ENCODE peak calls at places on chromosome 22, in nine cellular contexts. M is retinal pigment epithelial cell; Z is Peyer's patch; L is BJ; E is Caco-2; V is astrocyte of the spinal cord; X is omental fat pad; N is heart right ventricle; J is CD8-positive, alpha-beta T cell. O is an unnamed sample.

GRCh38 chr22:21068681-21069276 is 23.0 kb downstream of the LRRC74B start:
- DNase-seq in N (no peak), X (no peak), M (no peak), L (no peak), E (no peak), J (no peak), Z (no peak), V (no peak), O (no peak)

GRCh38 chr22:20779813-20780148 is 5.9 kb downstream of the SERPIND1 start:
- DNase-seq in V (peak), Z (no peak), X (no peak), L (no peak), J (no peak), E (no peak), M (peak), N (no peak), O (peak)

GRCh38 chr22:23182289-23183106 is 2.2 kb downstream of the BCR start:
- DNase-seq in V (no peak), M (no peak), E (no peak), N (no peak), J (no peak), X (no peak), Z (no peak), L (no peak), O (no peak)

GRCh38 chr22:49368976-49369725 is 458.5 kb downstream of the BRD1 start:
- DNase-seq in J (no peak), Z (peak), L (no peak), V (no peak), N (no peak), E (peak), M (no peak), X (no peak), O (no peak)

GRCh38 chr22:32805586-32805881 is 4.0 kb downstream of the TIMP3 start:
- DNase-seq in M (no peak), V (no peak), E (no peak), J (no peak), L (no peak), N (no peak), Z (no peak), X (no peak), O (no peak)

GRCh38 chr22:42438293-42438650 is 6.1 kb upstream of the NFAM1 start:
- DNase-seq in J (no peak), N (no peak), L (no peak), M (no peak), Z (no peak), X (no peak), V (no peak), E (no peak), O (no peak)

GRCh38 chr22:25475554-25476022 is 88.9 kb upstream of the GRK3 start:
- DNase-seq in N (peak), J (no peak), V (peak), M (peak), E (no peak), L (no peak), Z (no peak), X (no peak), O (peak)

GRCh38 chr22:23104109-23104971 is 34.0 kb downstream of the GNAZ start:
- DNase-seq in M (peak), Z (no peak), V (no peak), E (no peak), X (no peak), L (no peak), N (no peak), J (no peak), O (no peak)

GRCh38 chr22:49215840-49216239 is 611.8 kb downstream of the BRD1 start:
- DNase-seq in E (no peak), Z (peak), L (no peak), X (no peak), N (no peak), M (no peak), J (no peak), V (no peak), O (no peak)

GRCh38 chr22:29039148-29039547 is 22.5 kb downstream of the C22orf31 start:
- DNase-seq in V (no peak), L (no peak), M (no peak), X (no peak), N (no peak), E (peak), J (no peak), Z (no peak), O (no peak)

GRCh38 chr22:29886601-29887000 is 3.6 kb downstream of the MTMR3 start:
- DNase-seq in J (no peak), V (no peak), L (no peak), E (no peak), X (no peak), M (no peak), Z (no peak), N (no peak), O (no peak)

GRCh38 chr22:24095816-24096215 is 84.7 kb downstream of the CABIN1 start:
- DNase-seq in M (no peak), X (no peak), J (no peak), L (no peak), V (no peak), E (no peak), N (no peak), Z (no peak), O (no peak)

GRCh38 chr22:39470462-39471335 is 13.9 kb downstream of the MGAT3 start:
- DNase-seq in N (no peak), X (no peak), J (no peak), V (no peak), Z (no peak), M (no peak), E (peak), L (no peak), O (no peak)

GRCh38 chr22:39290724-39291161 is 28.7 kb downstream of the RPL3 start:
- DNase-seq in M (no peak), X (peak), Z (no peak), E (no peak), V (peak), L (no peak), J (no peak), N (peak), O (peak)

DNA sequence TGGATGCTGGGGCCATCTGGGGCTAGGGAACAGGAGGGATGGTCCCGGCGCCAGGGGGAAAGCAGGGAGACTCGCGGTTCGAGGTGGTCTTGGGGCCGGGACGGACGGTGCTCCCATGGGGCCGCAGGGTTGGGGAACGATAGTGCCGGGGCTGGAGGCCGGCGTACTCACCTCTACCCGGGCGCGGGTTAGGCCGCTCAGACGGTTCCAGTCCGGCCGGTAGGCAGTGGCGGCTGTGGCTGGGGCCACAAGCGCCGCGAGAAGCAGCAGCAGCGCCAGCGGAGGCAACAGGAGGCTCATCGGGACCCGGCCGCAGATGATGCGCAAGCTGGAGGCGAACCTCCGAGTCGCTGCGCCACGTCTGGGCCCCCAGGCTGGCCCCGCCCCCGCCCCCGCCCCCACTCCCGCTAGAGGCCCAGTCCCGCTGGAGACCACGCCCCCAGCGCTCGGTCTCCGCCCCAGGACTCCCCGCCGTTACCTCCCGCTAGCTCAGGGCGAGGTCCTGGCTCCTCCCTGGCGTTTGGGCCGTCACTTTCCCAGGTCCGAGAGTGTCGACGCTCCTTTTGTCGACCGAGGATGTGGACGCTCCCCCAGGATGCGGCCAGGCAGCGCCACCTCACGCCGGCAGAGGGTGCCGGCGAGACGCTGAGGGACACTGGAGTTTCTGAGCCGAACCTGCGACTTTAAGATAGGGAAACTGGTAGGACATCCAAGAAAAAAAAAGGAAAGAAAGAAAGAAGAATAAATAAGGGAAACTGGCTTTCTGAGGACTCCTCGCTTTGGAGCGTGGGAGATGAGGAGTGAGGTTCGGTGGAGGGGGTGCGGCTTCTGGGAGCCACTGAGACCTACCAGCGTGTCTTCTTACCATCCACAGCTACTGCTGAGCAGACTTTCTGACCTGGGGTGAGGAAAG is at the start of gene SELENOM:
- DNase-seq in M (peak), J (peak), L (peak), X (peak), E (peak), N (peak), Z (peak), V (peak), O (peak)
- TF ChIP-seq CTCF in M (peak), J (peak), L (peak), X (peak), E (peak), N (peak), Z (peak), V (peak), O (peak)

DNA sequence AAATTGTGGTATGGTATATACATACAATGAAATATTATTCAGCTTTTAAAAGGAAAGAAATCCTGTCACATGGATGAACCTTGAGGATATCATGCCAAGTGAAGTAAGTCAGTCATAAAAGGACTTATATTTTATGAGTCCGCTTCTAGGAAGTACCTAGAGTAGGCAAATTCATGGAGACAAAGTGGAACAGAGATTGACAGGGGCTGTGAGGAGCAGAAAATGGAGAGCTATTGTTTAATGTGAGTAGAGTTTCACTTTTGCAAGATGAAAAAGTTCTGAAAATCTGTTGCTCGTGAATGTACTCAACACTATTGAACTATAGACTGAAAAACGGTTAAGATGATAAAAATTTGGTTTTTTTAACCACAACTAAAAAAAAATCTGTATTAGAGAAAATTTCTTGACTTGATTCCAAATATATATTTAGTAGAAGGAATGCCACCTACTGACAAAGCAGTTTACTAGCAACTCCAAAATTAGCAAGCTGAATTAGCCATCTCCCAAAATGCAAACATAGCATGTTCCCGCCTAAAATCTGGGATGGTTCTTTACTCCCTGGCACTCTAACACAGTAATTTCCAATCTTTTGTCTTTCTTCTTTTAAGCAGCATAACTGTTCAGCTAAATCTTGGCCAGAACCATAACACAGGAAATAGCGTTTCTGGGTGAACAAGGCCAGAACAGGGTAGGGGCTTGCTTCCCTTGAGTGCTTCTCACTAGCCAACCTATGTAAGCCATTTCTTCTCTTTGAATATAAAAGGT is 1.5 kb downstream of the UFD1 start:
- DNase-seq in Z (no peak), E (no peak), M (no peak), V (peak), N (no peak), J (no peak), X (no peak), L (no peak), O (peak)
- TF ChIP-seq CTCF in Z (no peak), E (no peak), M (peak), V (peak), N (no peak), J (no peak), X (no peak), L (peak), O (peak)

GRCh38 chr22:37623075-37624016 is 14.7 kb downstream of the GGA1 start:
- DNase-seq in V (peak), J (peak), X (no peak), Z (peak), N (peak), L (no peak), E (peak), M (no peak), O (peak)

GRCh38 chr22:37624876-37625275 is 14.6 kb upstream of the SH3BP1 start:
- DNase-seq in E (no peak), M (no peak), X (no peak), N (no peak), Z (no peak), V (no peak), J (no peak), L (no peak), O (no peak)

GRCh38 chr22:37626144-37626543 is 13.3 kb upstream of the SH3BP1 start:
- DNase-seq in Z (no peak), L (no peak), J (no peak), X (no peak), M (no peak), V (no peak), E (no peak), N (peak), O (peak)

GRCh38 chr22:37625737-37626136 is 13.7 kb upstream of the SH3BP1 start:
- DNase-seq in E (no peak), Z (no peak), X (no peak), M (no peak), L (no peak), V (no peak), J (no peak), N (no peak), O (no peak)

DNA sequence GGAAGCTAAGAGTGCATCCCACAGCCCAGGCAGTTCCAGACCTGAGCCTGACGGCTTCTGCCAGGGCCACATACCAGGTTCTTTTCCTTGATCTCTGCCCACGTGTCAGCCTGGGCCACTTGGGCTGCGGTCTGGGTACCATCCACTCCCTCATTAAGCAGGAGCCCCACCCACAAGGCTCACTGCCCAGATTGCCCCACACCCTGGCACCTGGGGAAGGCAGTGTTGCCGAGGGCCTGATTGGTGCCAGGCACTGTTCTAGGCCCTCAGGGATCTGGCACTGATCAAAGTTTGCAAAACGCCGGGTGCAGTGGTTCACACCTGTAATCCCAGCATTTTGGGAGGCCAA is 15.4 kb downstream of the GGA1 start:
- DNase-seq in L (no peak), N (no peak), J (no peak), Z (no peak), X (no peak), M (no peak), V (no peak), E (no peak), O (no peak)
- TF ChIP-seq CTCF in L (no peak), N (no peak), J (no peak), Z (no peak), X (no peak), M (no peak), V (no peak), E (no peak), O (no peak)

GRCh38 chr22:50641696-50642607 is 14.0 kb upstream of the ARSA start:
- DNase-seq in M (no peak), J (no peak), Z (no peak), X (no peak), L (no peak), V (peak), E (no peak), N (peak), O (peak)
- TF ChIP-seq CTCF in M (peak), J (no peak), Z (peak), X (no peak), L (peak), V (peak), E (no peak), N (peak), O (peak)

DNA sequence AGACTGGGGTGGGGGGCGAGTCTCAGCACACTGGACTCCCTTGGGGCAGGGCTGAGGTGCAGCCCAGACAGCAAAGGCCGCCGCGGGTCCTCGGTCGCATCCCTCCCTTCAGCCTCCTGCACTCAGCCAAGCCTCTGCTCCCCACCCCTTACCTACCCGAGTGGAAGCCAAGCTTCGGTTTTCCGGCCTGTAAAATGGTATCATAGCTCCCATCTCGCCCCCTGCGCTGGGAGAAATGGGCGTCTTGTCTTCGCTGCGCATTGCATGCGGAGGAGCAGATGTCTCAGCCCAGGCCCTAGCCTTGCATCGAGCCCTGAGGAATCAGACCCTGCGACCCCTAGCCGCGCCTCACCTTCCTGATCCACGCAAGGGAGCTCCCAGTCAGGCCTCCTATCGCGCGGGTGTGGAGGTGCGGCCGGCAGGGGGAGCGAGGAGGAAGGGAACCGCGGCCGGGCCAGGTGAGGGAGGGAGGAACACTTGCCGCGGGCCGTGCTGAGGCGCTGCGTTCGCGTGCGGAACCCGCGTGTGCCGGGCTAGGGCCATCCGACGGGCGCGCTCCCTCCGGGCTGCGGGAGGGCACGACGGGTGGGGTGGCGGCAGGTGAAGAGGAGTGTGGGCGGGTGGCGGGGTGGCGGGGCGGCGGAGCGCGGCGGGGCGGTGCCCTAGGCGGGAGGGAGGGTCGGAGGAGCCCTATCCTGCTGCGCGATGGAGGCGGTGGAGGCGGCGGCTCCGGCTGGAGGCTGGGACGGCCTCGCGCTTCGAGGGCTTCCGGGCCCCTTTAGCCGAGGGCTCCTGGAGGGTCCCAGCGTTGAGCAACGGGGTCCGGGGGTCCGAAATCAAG is 4.1 kb upstream of the TBX1 start:
- DNase-seq in N (no peak), J (peak), L (no peak), E (peak), X (no peak), Z (peak), V (no peak), M (no peak), O (no peak)
- TF ChIP-seq CTCF in N (peak), J (peak), L (peak), E (peak), X (no peak), Z (peak), V (peak), M (peak), O (peak)

GRCh38 chr22:34334893-34335292 is 414.6 kb upstream of the LARGE1 start:
- DNase-seq in E (no peak), V (no peak), X (no peak), N (no peak), M (no peak), J (no peak), Z (no peak), L (no peak), O (no peak)

GRCh38 chr22:34330432-34330831 is 410.2 kb upstream of the LARGE1 start:
- DNase-seq in L (no peak), N (no peak), Z (no peak), E (no peak), J (no peak), V (no peak), X (no peak), M (no peak), O (no peak)

GRCh38 chr22:34333285-34333684 is 413.0 kb upstream of the LARGE1 start:
- DNase-seq in L (no peak), M (no peak), J (no peak), Z (no peak), E (no peak), N (no peak), V (no peak), X (no peak), O (no peak)
- TF ChIP-seq CTCF in L (no peak), M (no peak), J (no peak), Z (no peak), E (no peak), N (peak), V (no peak), X (no peak), O (no peak)

GRCh38 chr22:44669725-44670027 is 32.3 kb upstream of the PRR5 start:
- DNase-seq in V (no peak), E (no peak), J (no peak), L (no peak), N (no peak), Z (no peak), X (no peak), M (no peak), O (peak)
- TF ChIP-seq CTCF in V (peak), E (peak), J (peak), L (peak), N (peak), Z (no peak), X (no peak), M (peak), O (peak)

GRCh38 chr22:47192106-47192650 is 429.7 kb downstream of the TBC1D22A start:
- DNase-seq in Z (no peak), V (no peak), L (no peak), M (no peak), J (no peak), N (peak), X (peak), E (no peak), O (no peak)
- TF ChIP-seq CTCF in Z (no peak), V (no peak), L (no peak), M (no peak), J (no peak), N (no peak), X (no peak), E (no peak), O (no peak)

DNA sequence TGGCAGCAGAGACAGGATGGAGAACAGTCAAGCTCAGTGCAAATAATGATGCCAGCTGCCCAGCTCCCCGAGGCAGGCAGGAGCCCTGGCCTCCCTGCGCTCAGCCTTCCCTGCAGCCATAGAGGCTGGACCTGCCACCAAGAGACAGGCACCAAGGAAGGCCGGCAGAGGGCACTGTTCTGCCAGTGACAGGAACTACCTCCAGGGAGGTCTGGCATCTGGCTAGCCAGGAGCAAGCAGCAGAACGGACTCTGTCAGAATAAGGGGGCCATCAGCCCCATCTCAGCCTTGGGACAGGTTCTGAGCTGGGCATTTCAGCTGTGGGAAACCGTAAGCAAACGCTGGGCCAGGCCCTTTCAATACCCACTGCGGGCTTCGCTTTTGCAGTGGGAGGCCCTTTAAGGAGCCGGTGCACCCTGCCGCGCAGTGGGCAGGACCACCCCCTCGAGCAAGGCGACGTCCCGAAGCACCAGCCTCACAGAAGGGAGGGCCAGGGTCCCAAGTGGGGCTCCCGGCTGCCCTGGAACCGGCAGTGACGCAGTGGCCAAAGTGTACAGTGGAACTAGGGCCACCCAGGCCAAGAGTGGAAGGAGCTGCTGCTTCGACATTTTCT is 18.2 kb downstream of the IFT27 start:
- DNase-seq in L (no peak), E (peak), M (no peak), V (peak), N (peak), Z (peak), X (peak), J (peak), O (peak)
- TF ChIP-seq CTCF in L (peak), E (peak), M (peak), V (peak), N (peak), Z (peak), X (peak), J (peak), O (peak)

GRCh38 chr22:36351921-36352774 is 35.6 kb downstream of the MYH9 start:
- DNase-seq in Z (no peak), L (no peak), X (no peak), N (no peak), J (no peak), V (no peak), M (no peak), E (peak), O (no peak)

GRCh38 chr22:36350751-36351594 is 36.8 kb downstream of the MYH9 start:
- DNase-seq in V (peak), N (no peak), J (no peak), M (no peak), E (no peak), Z (no peak), X (no peak), L (no peak), O (no peak)

GRCh38 chr22:36355894-36356293 is 31.9 kb downstream of the MYH9 start:
- DNase-seq in M (no peak), N (no peak), V (no peak), L (no peak), Z (no peak), J (no peak), E (no peak), X (no peak), O (no peak)

GRCh38 chr22:36355362-36355761 is 32.4 kb downstream of the MYH9 start:
- DNase-seq in N (no peak), L (no peak), J (no peak), V (no peak), X (no peak), M (no peak), Z (no peak), E (no peak), O (no peak)

GRCh38 chr22:36352775-36353507 is 34.8 kb downstream of the MYH9 start:
- DNase-seq in E (no peak), Z (no peak), M (no peak), J (no peak), N (peak), L (no peak), V (peak), X (no peak), O (no peak)
- TF ChIP-seq CTCF in E (no peak), Z (no peak), M (no peak), J (no peak), N (no peak), L (no peak), V (no peak), X (no peak), O (no peak)

O was measured in fibroblast of pulmonary artery.